ENCODE peak calls at places on chromosomes 5 and 9, in nine cellular contexts. Z, F, U, I, O, K, C, V and B are unnamed samples. For H3K36me3 and H3K27me3, the result is how much of the 10 kb centered on the place peaks cover.

GRCh38 chr9:10586407-10586806 is 26.4 kb downstream of the PTPRD start:
- DNase-seq in Z (no peak), I (no peak), U (no peak), F (no peak), K (no peak), O (no peak), V (no peak), C (no peak), B (no peak)

GRCh38 chr9:72485821-72486605 is 35.4 kb upstream of the TMC1 start:
- DNase-seq in C (no peak), K (no peak), I (no peak), F (peak), Z (peak), U (no peak), V (no peak), O (no peak), B (no peak)

GRCh38 chr5:157130933-157131332 is 11.7 kb downstream of the MED7 start:
- DNase-seq in I (no peak), V (no peak), K (no peak), Z (no peak), C (no peak), F (peak), O (no peak), U (no peak), B (no peak)

GRCh38 chr9:84140535-84141101 is 160.0 kb downstream of the RMI1 start:
- DNase-seq in Z (peak), V (no peak), U (no peak), I (no peak), K (peak), C (peak), O (no peak), F (peak), B (peak)

GRCh38 chr5:115309751-115310370 is 13.4 kb upstream of the CCDC112 start:
- DNase-seq in I (no peak), U (no peak), K (peak), O (no peak), V (no peak), C (no peak), F (peak), Z (no peak), B (no peak)

GRCh38 chr5:142816577-142816976 is 46.4 kb downstream of the ARHGAP26 start:
- DNase-seq in I (peak), K (no peak), C (no peak), O (peak), V (peak), U (no peak), F (peak), Z (no peak), B (no peak)

GRCh38 chr5:170275376-170275994 is 22.1 kb downstream of the LCP2 start:
- DNase-seq in I (no peak), F (no peak), O (no peak), Z (no peak), C (no peak), V (no peak), U (no peak), K (peak), B (peak)

GRCh38 chr5:52356311-52356918 is 431.3 kb upstream of the ITGA1 start:
- DNase-seq in I (no peak), O (no peak), V (no peak), C (no peak), Z (no peak), U (no peak), K (no peak), F (peak), B (no peak)

GRCh38 chr5:112795944-112796678 is 58.4 kb downstream of the APC start:
- DNase-seq in V (no peak), K (no peak), O (no peak), F (no peak), I (no peak), U (no peak), C (no peak), Z (no peak), B (no peak)

GRCh38 chr5:6687501-6687900 is 25.7 kb upstream of the TENT4A start:
- DNase-seq in F (no peak), U (no peak), V (no peak), Z (no peak), O (no peak), I (no peak), K (no peak), C (no peak), B (no peak)

GRCh38 chr5:6686916-6687409 is 26.3 kb upstream of the TENT4A start:
- DNase-seq in F (peak), U (no peak), I (no peak), V (no peak), K (peak), Z (peak), O (no peak), C (no peak), B (no peak)

GRCh38 chr5:6684075-6684474 is 29.2 kb upstream of the TENT4A start:
- DNase-seq in C (no peak), O (no peak), K (no peak), V (no peak), U (no peak), I (no peak), F (no peak), Z (no peak), B (no peak)

GRCh38 chr5:6683241-6683640 is 30.0 kb upstream of the TENT4A start:
- DNase-seq in O (no peak), F (no peak), Z (no peak), C (no peak), I (no peak), V (no peak), U (no peak), K (no peak), B (no peak)

DNA sequence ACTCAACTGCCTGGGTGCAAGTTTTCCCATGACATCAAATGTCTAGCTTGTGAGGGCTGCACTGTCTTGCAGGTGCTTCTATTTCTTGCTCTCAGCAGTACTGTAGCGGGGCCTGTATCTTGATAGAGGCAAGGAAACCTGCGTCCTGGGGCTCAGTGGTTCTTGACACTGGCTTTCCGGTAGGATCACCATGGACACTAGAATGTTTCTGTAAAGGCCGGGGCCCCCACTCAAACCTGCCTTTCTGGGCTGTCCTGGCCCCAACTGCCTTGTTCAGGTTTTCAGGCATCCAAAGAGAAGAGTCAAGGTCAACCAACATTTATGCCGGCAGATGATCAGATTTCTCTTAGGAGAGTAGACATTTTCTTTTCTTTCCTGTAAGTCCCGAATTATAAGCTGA is 26.7 kb upstream of the TENT4A start:
- DNase-seq in U (no peak), V (no peak), F (no peak), I (no peak), K (no peak), O (no peak), Z (no peak), C (no peak), B (no peak)
- H3K4me3 ChIP-seq in U (no peak), V (peak), F (no peak), I (peak), K (no peak), O (no peak), Z (no peak), C (no peak), B (no peak)

GRCh38 chr9:135948873-135949665 is 12.1 kb downstream of the UBAC1 start:
- DNase-seq in U (no peak), I (no peak), F (no peak), Z (no peak), V (no peak), C (no peak), K (no peak), O (no peak), B (no peak)
- H3K36me3 ChIP-seq in U (under half), I (half or more), F (half or more), Z (half or more), V (under half), C (under half), K (half or more), O (under half), B (under half)

GRCh38 chr9:706606-707451 is 134.7 kb upstream of the DMRT1 start:
- DNase-seq in Z (peak), O (peak), K (peak), U (peak), F (peak), C (peak), I (peak), V (peak), B (no peak)
- H3K27me3 ChIP-seq in Z (under half), O (under half), K (under half), U (under half), F (under half), C (under half), I (under half), V (under half), B (under half)

GRCh38 chr5:127871448-127872153 is 168.4 kb downstream of the CCDC192 start:
- DNase-seq in U (no peak), C (no peak), V (no peak), F (no peak), O (no peak), K (no peak), Z (no peak), I (no peak), B (no peak)
- H3K4me3 ChIP-seq in U (no peak), C (no peak), V (no peak), F (no peak), O (no peak), K (no peak), Z (no peak), I (no peak), B (no peak)